ENCODE peak calls at places on chromosomes 16 and 17, in nine cellular contexts. One of them, this sample, is unnamed.

GRCh38 chr17:29567362-29568330 is 809 bp upstream of the ABHD15 start:
- DNase-seq in stomach: peak
- DNase-seq in uterus: peak
- DNase-seq in lower leg skin: peak
- DNase-seq in heart left ventricle: peak
- DNase-seq in gastrocnemius medialis: peak
- DNase-seq in HepG2: peak
- DNase-seq in breast epithelium: no peak
- DNase-seq in A549: peak
- DNase-seq in this sample: peak

GRCh38 chr17:17783121-17783824 is 53.5 kb downstream of the SREBF1 start:
- DNase-seq in gastrocnemius medialis: peak
- DNase-seq in lower leg skin: no peak
- DNase-seq in uterus: peak
- DNase-seq in HepG2: no peak
- DNase-seq in A549: no peak
- DNase-seq in stomach: peak
- DNase-seq in heart left ventricle: peak
- DNase-seq in breast epithelium: no peak
- DNase-seq in this sample: peak

GRCh38 chr16:87794485-87795078 is 28.8 kb upstream of the KLHDC4 start:
- DNase-seq in breast epithelium: no peak
- DNase-seq in heart left ventricle: no peak
- DNase-seq in stomach: no peak
- DNase-seq in uterus: no peak
- DNase-seq in gastrocnemius medialis: no peak
- DNase-seq in lower leg skin: no peak
- DNase-seq in HepG2: no peak
- DNase-seq in A549: no peak
- DNase-seq in this sample: no peak

GRCh38 chr17:79035686-79036085 is 11.7 kb downstream of the C1QTNF1 start:
- DNase-seq in lower leg skin: no peak
- DNase-seq in uterus: no peak
- DNase-seq in HepG2: no peak
- DNase-seq in stomach: no peak
- DNase-seq in breast epithelium: no peak
- DNase-seq in A549: no peak
- DNase-seq in heart left ventricle: no peak
- DNase-seq in gastrocnemius medialis: no peak
- DNase-seq in this sample: no peak

GRCh38 chr17:74211141-74211928 is 2.0 kb upstream of the TTYH2 start:
- DNase-seq in HepG2: no peak
- DNase-seq in gastrocnemius medialis: peak
- DNase-seq in stomach: no peak
- DNase-seq in heart left ventricle: no peak
- DNase-seq in A549: no peak
- DNase-seq in breast epithelium: no peak
- DNase-seq in lower leg skin: no peak
- DNase-seq in uterus: no peak
- DNase-seq in this sample: no peak

GRCh38 chr17:63132509-63132911 is 166.5 kb downstream of the TANC2 start:
- DNase-seq in breast epithelium: no peak
- DNase-seq in lower leg skin: no peak
- DNase-seq in stomach: no peak
- DNase-seq in HepG2: no peak
- DNase-seq in uterus: no peak
- DNase-seq in A549: no peak
- DNase-seq in heart left ventricle: no peak
- DNase-seq in gastrocnemius medialis: no peak
- DNase-seq in this sample: no peak

GRCh38 chr17:49022391-49022941 is 25.3 kb downstream of the IGF2BP1 start:
- DNase-seq in lower leg skin: no peak
- DNase-seq in A549: peak
- DNase-seq in breast epithelium: no peak
- DNase-seq in heart left ventricle: no peak
- DNase-seq in HepG2: peak
- DNase-seq in uterus: no peak
- DNase-seq in stomach: no peak
- DNase-seq in gastrocnemius medialis: no peak
- DNase-seq in this sample: no peak

GRCh38 chr17:78105551-78105950 is 23.0 kb downstream of the TMC6 start:
- DNase-seq in uterus: no peak
- DNase-seq in gastrocnemius medialis: no peak
- DNase-seq in stomach: no peak
- DNase-seq in HepG2: peak
- DNase-seq in lower leg skin: no peak
- DNase-seq in breast epithelium: no peak
- DNase-seq in heart left ventricle: peak
- DNase-seq in A549: no peak
- DNase-seq in this sample: no peak

GRCh38 chr16:10833271-10833670 is 14.7 kb upstream of the TVP23A start:
- DNase-seq in lower leg skin: no peak
- DNase-seq in gastrocnemius medialis: no peak
- DNase-seq in stomach: no peak
- DNase-seq in HepG2: no peak
- DNase-seq in heart left ventricle: no peak
- DNase-seq in uterus: no peak
- DNase-seq in A549: no peak
- DNase-seq in breast epithelium: no peak
- DNase-seq in this sample: no peak

GRCh38 chr17:19904924-19905323 is 37.2 kb upstream of the ULK2 start:
- DNase-seq in gastrocnemius medialis: peak
- DNase-seq in HepG2: no peak
- DNase-seq in lower leg skin: peak
- DNase-seq in heart left ventricle: peak
- DNase-seq in uterus: no peak
- DNase-seq in stomach: no peak
- DNase-seq in breast epithelium: no peak
- DNase-seq in A549: no peak
- DNase-seq in this sample: no peak

GRCh38 chr17:61007980-61008379 is 330.3 kb downstream of the BCAS3 start:
- DNase-seq in uterus: no peak
- DNase-seq in gastrocnemius medialis: no peak
- DNase-seq in heart left ventricle: no peak
- DNase-seq in stomach: peak
- DNase-seq in breast epithelium: no peak
- DNase-seq in HepG2: no peak
- DNase-seq in lower leg skin: no peak
- DNase-seq in A549: no peak
- DNase-seq in this sample: no peak

GRCh38 chr16:87854053-87854906 is 15.0 kb downstream of the SLC7A5 start:
- DNase-seq in uterus: no peak
- DNase-seq in A549: peak
- DNase-seq in lower leg skin: no peak
- DNase-seq in heart left ventricle: no peak
- DNase-seq in breast epithelium: no peak
- DNase-seq in gastrocnemius medialis: no peak
- DNase-seq in stomach: no peak
- DNase-seq in HepG2: peak
- DNase-seq in this sample: peak

GRCh38 chr16:75591001-75591852 is 25.0 kb downstream of the GABARAPL2 start:
- DNase-seq in heart left ventricle: peak
- DNase-seq in stomach: no peak
- DNase-seq in gastrocnemius medialis: peak
- DNase-seq in HepG2: no peak
- DNase-seq in breast epithelium: peak
- DNase-seq in A549: no peak
- DNase-seq in uterus: peak
- DNase-seq in lower leg skin: no peak
- DNase-seq in this sample: peak

GRCh38 chr17:80502578-80502877 is 26.1 kb upstream of the NPTX1 start:
- DNase-seq in stomach: no peak
- DNase-seq in heart left ventricle: no peak
- DNase-seq in HepG2: no peak
- DNase-seq in breast epithelium: no peak
- DNase-seq in A549: no peak
- DNase-seq in lower leg skin: no peak
- DNase-seq in gastrocnemius medialis: no peak
- DNase-seq in uterus: no peak
- DNase-seq in this sample: no peak

GRCh38 chr16:82995927-82996441 is 369.2 kb downstream of the CDH13 start:
- DNase-seq in heart left ventricle: no peak
- DNase-seq in uterus: peak
- DNase-seq in lower leg skin: peak
- DNase-seq in gastrocnemius medialis: no peak
- DNase-seq in HepG2: no peak
- DNase-seq in stomach: no peak
- DNase-seq in breast epithelium: no peak
- DNase-seq in A549: no peak
- DNase-seq in this sample: no peak
- TF ChIP-seq POLR2A in heart left ventricle: no peak
- TF ChIP-seq POLR2A in uterus: no peak
- TF ChIP-seq POLR2A in lower leg skin: no peak
- TF ChIP-seq POLR2A in gastrocnemius medialis: no peak
- TF ChIP-seq POLR2A in HepG2: no peak
- TF ChIP-seq POLR2A in stomach: no peak
- TF ChIP-seq POLR2A in breast epithelium: no peak
- TF ChIP-seq POLR2A in A549: no peak
- TF ChIP-seq POLR2A in this sample: no peak

DNA sequence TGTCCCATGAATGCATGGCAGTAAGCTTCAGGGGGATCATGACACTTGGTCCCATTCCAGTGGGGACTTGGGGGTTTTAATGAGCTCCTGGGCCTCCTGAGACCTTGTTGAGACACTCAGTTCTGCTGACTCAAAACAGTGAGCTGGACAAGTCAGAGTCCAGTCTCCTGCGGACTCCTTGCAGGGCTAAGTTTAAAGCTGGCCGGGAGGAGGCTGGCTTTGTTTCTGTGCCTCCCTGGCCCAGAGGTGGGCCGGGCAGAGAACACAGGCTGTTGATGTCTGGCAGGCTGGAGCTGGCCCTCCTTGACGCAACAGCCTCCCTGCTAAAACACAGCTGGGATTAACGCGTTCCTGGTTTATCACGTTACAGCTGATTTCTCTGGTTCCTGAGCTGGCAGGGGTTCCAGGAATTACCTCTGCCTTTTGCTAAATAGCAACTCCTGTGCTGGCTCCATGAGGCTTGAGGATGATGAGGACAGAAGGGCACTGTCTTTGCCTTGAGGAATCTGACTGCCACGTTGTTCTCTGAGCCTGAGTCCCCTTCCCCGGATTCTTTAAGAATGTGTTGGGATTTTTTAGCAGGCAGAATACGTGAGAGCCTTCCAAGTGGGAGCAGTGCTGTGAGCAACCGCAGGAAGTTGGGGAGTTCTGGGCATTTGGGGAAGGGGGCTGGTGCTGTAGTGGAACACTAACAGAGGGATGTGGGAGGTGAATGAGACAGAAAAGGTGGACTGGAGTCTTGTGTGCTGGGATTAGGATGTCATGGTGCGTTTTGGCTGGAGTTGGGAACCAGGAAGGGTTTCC is 2.0 kb downstream of the GPT2 start:
- DNase-seq in heart left ventricle: no peak
- DNase-seq in lower leg skin: no peak
- DNase-seq in stomach: peak
- DNase-seq in uterus: no peak
- DNase-seq in gastrocnemius medialis: peak
- DNase-seq in breast epithelium: no peak
- DNase-seq in HepG2: no peak
- DNase-seq in A549: no peak
- DNase-seq in this sample: no peak
- TF ChIP-seq POLR2A in heart left ventricle: no peak
- TF ChIP-seq POLR2A in lower leg skin: no peak
- TF ChIP-seq POLR2A in stomach: no peak
- TF ChIP-seq POLR2A in uterus: no peak
- TF ChIP-seq POLR2A in gastrocnemius medialis: peak
- TF ChIP-seq POLR2A in breast epithelium: no peak
- TF ChIP-seq POLR2A in HepG2: no peak
- TF ChIP-seq POLR2A in A549: no peak
- TF ChIP-seq POLR2A in this sample: no peak

GRCh38 chr16:1964506-1965471 is at the start of gene RPS2:
- DNase-seq in lower leg skin: peak
- DNase-seq in stomach: peak
- DNase-seq in heart left ventricle: peak
- DNase-seq in breast epithelium: peak
- DNase-seq in uterus: peak
- DNase-seq in HepG2: peak
- DNase-seq in gastrocnemius medialis: peak
- DNase-seq in A549: peak
- DNase-seq in this sample: peak

GRCh38 chr16:1966460-1966859 is at the start of gene RNF151:
- DNase-seq in stomach: no peak
- DNase-seq in A549: no peak
- DNase-seq in gastrocnemius medialis: no peak
- DNase-seq in uterus: no peak
- DNase-seq in breast epithelium: no peak
- DNase-seq in HepG2: no peak
- DNase-seq in heart left ventricle: no peak
- DNase-seq in lower leg skin: no peak
- DNase-seq in this sample: no peak

GRCh38 chr16:1965610-1966009 is 984 bp upstream of the RPS2 start:
- DNase-seq in lower leg skin: no peak
- DNase-seq in A549: no peak
- DNase-seq in gastrocnemius medialis: no peak
- DNase-seq in breast epithelium: no peak
- DNase-seq in heart left ventricle: no peak
- DNase-seq in stomach: no peak
- DNase-seq in uterus: no peak
- DNase-seq in HepG2: no peak
- DNase-seq in this sample: no peak

GRCh38 chr16:1961651-1962067 is 2.3 kb downstream of the NDUFB10 start:
- DNase-seq in gastrocnemius medialis: no peak
- DNase-seq in A549: peak
- DNase-seq in heart left ventricle: no peak
- DNase-seq in stomach: no peak
- DNase-seq in breast epithelium: no peak
- DNase-seq in HepG2: peak
- DNase-seq in uterus: no peak
- DNase-seq in lower leg skin: no peak
- DNase-seq in this sample: peak

GRCh38 chr16:1964046-1964505 is 550 bp downstream of the RPS2 start:
- DNase-seq in gastrocnemius medialis: peak
- DNase-seq in stomach: no peak
- DNase-seq in A549: peak
- DNase-seq in breast epithelium: no peak
- DNase-seq in heart left ventricle: peak
- DNase-seq in HepG2: no peak
- DNase-seq in uterus: no peak
- DNase-seq in lower leg skin: no peak
- DNase-seq in this sample: peak
- TF ChIP-seq POLR2A in gastrocnemius medialis: no peak
- TF ChIP-seq POLR2A in stomach: no peak
- TF ChIP-seq POLR2A in A549: no peak
- TF ChIP-seq POLR2A in breast epithelium: no peak
- TF ChIP-seq POLR2A in heart left ventricle: no peak
- TF ChIP-seq POLR2A in HepG2: no peak
- TF ChIP-seq POLR2A in uterus: no peak
- TF ChIP-seq POLR2A in lower leg skin: no peak
- TF ChIP-seq POLR2A in this sample: no peak

DNA sequence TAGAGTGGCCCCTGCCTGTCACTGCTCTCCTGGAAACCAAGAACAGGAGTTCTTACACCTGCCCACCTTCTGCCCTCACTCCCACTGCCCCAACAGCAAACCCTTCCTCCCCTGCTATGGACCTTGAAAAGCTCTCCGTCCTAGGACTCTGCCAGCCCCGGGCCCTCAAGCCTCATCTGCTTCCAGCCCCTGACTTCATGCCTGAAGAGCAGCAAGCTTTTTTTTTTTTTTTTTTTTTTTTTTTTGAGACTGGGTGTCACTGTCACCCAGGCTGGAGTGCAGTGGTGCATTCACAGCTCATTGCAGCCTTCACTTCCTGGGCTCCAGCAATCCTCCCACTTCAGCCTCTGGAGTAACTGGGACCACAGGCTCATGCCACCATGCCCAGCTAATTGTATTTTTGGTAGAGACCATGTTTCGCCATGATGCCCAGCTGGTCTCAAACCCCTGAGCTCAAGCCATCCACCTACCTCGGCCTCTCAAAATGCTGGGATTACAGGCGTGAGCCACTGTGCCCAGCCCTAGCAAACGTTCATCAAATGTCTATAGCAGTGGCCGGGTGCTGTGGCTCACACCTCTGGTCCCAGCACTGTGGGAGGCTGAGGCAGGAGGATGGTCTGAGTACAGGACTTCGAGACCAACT is 16.9 kb downstream of the CARHSP1 start:
- DNase-seq in HepG2: no peak
- DNase-seq in A549: no peak
- DNase-seq in gastrocnemius medialis: no peak
- DNase-seq in uterus: no peak
- DNase-seq in breast epithelium: no peak
- DNase-seq in lower leg skin: no peak
- DNase-seq in heart left ventricle: no peak
- DNase-seq in stomach: no peak
- DNase-seq in this sample: no peak
- TF ChIP-seq POLR2A in HepG2: no peak
- TF ChIP-seq POLR2A in A549: no peak
- TF ChIP-seq POLR2A in gastrocnemius medialis: no peak
- TF ChIP-seq POLR2A in uterus: no peak
- TF ChIP-seq POLR2A in breast epithelium: no peak
- TF ChIP-seq POLR2A in lower leg skin: no peak
- TF ChIP-seq POLR2A in heart left ventricle: no peak
- TF ChIP-seq POLR2A in stomach: no peak
- TF ChIP-seq POLR2A in this sample: no peak